ENCODE peak calls at places on chromosome 10, in seven cellular contexts. One of them, this sample, is unnamed.

GRCh38 chr10:125840955-125841354 is 17.6 kb downstream of the BCCIP start:
- DNase-seq in RPMI7951: no peak
- DNase-seq in upper lobe of left lung: no peak
- DNase-seq in ovary: no peak
- DNase-seq in small intestine: no peak
- DNase-seq in head of caudate nucleus: no peak
- DNase-seq in H54: no peak
- DNase-seq in this sample: no peak

GRCh38 chr10:62492870-62493180 is 118.7 kb downstream of the ZNF365 start:
- DNase-seq in head of caudate nucleus: no peak
- DNase-seq in ovary: no peak
- DNase-seq in H54: no peak
- DNase-seq in small intestine: no peak
- DNase-seq in upper lobe of left lung: peak; percentile 24
- DNase-seq in RPMI7951: no peak
- DNase-seq in this sample: no peak

GRCh38 chr10:128268015-128268722 is 141.9 kb upstream of the MKI67 start:
- DNase-seq in H54: peak; percentile 25
- DNase-seq in small intestine: peak; percentile 2
- DNase-seq in head of caudate nucleus: peak; percentile 64
- DNase-seq in ovary: no peak
- DNase-seq in upper lobe of left lung: no peak
- DNase-seq in RPMI7951: peak; percentile 9
- DNase-seq in this sample: no peak

GRCh38 chr10:103062854-103063642 is 130.0 kb downstream of the NT5C2 start:
- DNase-seq in ovary: no peak
- DNase-seq in H54: no peak
- DNase-seq in RPMI7951: no peak
- DNase-seq in upper lobe of left lung: no peak
- DNase-seq in head of caudate nucleus: peak; percentile 82
- DNase-seq in small intestine: no peak
- DNase-seq in this sample: no peak

GRCh38 chr10:79051766-79052165 is 17.0 kb upstream of the ZMIZ1 start:
- DNase-seq in upper lobe of left lung: peak; percentile 17
- DNase-seq in ovary: no peak
- DNase-seq in RPMI7951: no peak
- DNase-seq in head of caudate nucleus: no peak
- DNase-seq in H54: no peak
- DNase-seq in small intestine: no peak
- DNase-seq in this sample: no peak

GRCh38 chr10:96112531-96112930 is 17.6 kb upstream of the ZNF518A start:
- DNase-seq in ovary: no peak
- DNase-seq in head of caudate nucleus: no peak
- DNase-seq in RPMI7951: no peak
- DNase-seq in upper lobe of left lung: no peak
- DNase-seq in small intestine: no peak
- DNase-seq in H54: no peak
- DNase-seq in this sample: no peak

GRCh38 chr10:69962746-69963135 is 89.9 kb upstream of the MACROH2A2 start:
- DNase-seq in RPMI7951: no peak
- DNase-seq in ovary: no peak
- DNase-seq in upper lobe of left lung: no peak
- DNase-seq in H54: no peak
- DNase-seq in small intestine: no peak
- DNase-seq in head of caudate nucleus: no peak
- DNase-seq in this sample: no peak

GRCh38 chr10:71665456-71665855 is 54.1 kb downstream of the C10orf105 start:
- DNase-seq in upper lobe of left lung: no peak
- DNase-seq in head of caudate nucleus: no peak
- DNase-seq in ovary: no peak
- DNase-seq in small intestine: no peak
- DNase-seq in H54: no peak
- DNase-seq in RPMI7951: no peak
- DNase-seq in this sample: no peak

GRCh38 chr10:110209399-110209925 is 2.1 kb downstream of the MXI1 start:
- DNase-seq in upper lobe of left lung: peak; percentile 54
- DNase-seq in ovary: peak; percentile 79
- DNase-seq in small intestine: peak; percentile 59
- DNase-seq in head of caudate nucleus: peak; percentile 71
- DNase-seq in H54: peak; percentile 50
- DNase-seq in RPMI7951: peak; percentile 63
- DNase-seq in this sample: no peak

GRCh38 chr10:103153302-103153759 is 39.7 kb downstream of the NT5C2 start:
- DNase-seq in small intestine: no peak
- DNase-seq in ovary: peak; percentile 60
- DNase-seq in H54: no peak
- DNase-seq in upper lobe of left lung: no peak
- DNase-seq in RPMI7951: no peak
- DNase-seq in head of caudate nucleus: peak; percentile 64
- DNase-seq in this sample: no peak

GRCh38 chr10:113735913-113736312 is 15.6 kb upstream of the PLEKHS1 start:
- DNase-seq in H54: no peak
- DNase-seq in RPMI7951: peak; percentile 9
- DNase-seq in ovary: no peak
- DNase-seq in upper lobe of left lung: peak; percentile 44
- DNase-seq in small intestine: peak; percentile 76
- DNase-seq in head of caudate nucleus: no peak
- DNase-seq in this sample: no peak

GRCh38 chr10:59678884-59679301 is 30.8 kb downstream of the SLC16A9 start:
- DNase-seq in RPMI7951: no peak
- DNase-seq in upper lobe of left lung: peak; percentile 34
- DNase-seq in ovary: peak; percentile 48
- DNase-seq in head of caudate nucleus: no peak
- DNase-seq in small intestine: no peak
- DNase-seq in H54: peak; percentile 64
- DNase-seq in this sample: no peak

GRCh38 chr10:96044686-96045085 is 1.3 kb downstream of the CCNJ start:
- DNase-seq in upper lobe of left lung: no peak
- DNase-seq in ovary: no peak
- DNase-seq in small intestine: peak; percentile 21
- DNase-seq in head of caudate nucleus: no peak
- DNase-seq in H54: no peak
- DNase-seq in RPMI7951: peak; percentile 11
- DNase-seq in this sample: no peak

GRCh38 chr10:126191192-126191591 is 197.1 kb downstream of the ADAM12 start:
- DNase-seq in RPMI7951: no peak
- DNase-seq in small intestine: no peak
- DNase-seq in H54: peak; percentile 19
- DNase-seq in head of caudate nucleus: no peak
- DNase-seq in ovary: no peak
- DNase-seq in upper lobe of left lung: no peak
- DNase-seq in this sample: no peak

GRCh38 chr10:3867454-3868273 is 82.7 kb upstream of the KLF6 start:
- DNase-seq in ovary: no peak
- DNase-seq in upper lobe of left lung: no peak
- DNase-seq in head of caudate nucleus: no peak
- DNase-seq in H54: no peak
- DNase-seq in RPMI7951: no peak
- DNase-seq in small intestine: peak; percentile 88
- DNase-seq in this sample: no peak

GRCh38 chr10:86899670-86900276 is 57.6 kb downstream of the MMRN2 start:
- DNase-seq in upper lobe of left lung: peak; percentile 52
- DNase-seq in ovary: peak; percentile 79
- DNase-seq in H54: no peak
- DNase-seq in small intestine: peak; percentile 73
- DNase-seq in head of caudate nucleus: peak; percentile 85
- DNase-seq in RPMI7951: peak; percentile 46
- DNase-seq in this sample: peak; percentile 42

GRCh38 chr10:14879055-14879800 is 562 bp downstream of the SUV39H2 start:
- DNase-seq in head of caudate nucleus: peak; percentile 18
- DNase-seq in small intestine: peak; percentile 20
- DNase-seq in ovary: peak; percentile 30
- DNase-seq in upper lobe of left lung: no peak
- DNase-seq in H54: peak; percentile 28
- DNase-seq in RPMI7951: peak; percentile 17
- DNase-seq in this sample: no peak

GRCh38 chr10:13991353-13991752 is 339.4 kb downstream of the FRMD4A start:
- DNase-seq in small intestine: no peak
- DNase-seq in head of caudate nucleus: no peak
- DNase-seq in upper lobe of left lung: no peak
- DNase-seq in H54: no peak
- DNase-seq in ovary: no peak
- DNase-seq in RPMI7951: no peak
- DNase-seq in this sample: no peak

This sample was measured in Panc1.